ENCODE peak calls at places on chromosome 1, in seven cellular contexts. O is NCI-H1417 treated with DMSO at 0.1 percent for 48 hours, Q is NCI-H1694, E is skeletal muscle cell, W is T follicular helper cell, D is fibroblast of villous mesenchyme, H is NCI-H1105 treated with DMSO at 0.1 percent for 48 hours. K is an unnamed sample.

GRCh38 chr1:10835423-10836421 is 39.3 kb upstream of the CASZ1 start:
- DNase-seq in O (peak; percentile 85), Q (peak; percentile 56), E (no peak), W (no peak), D (peak; percentile 13), H (peak; percentile 95), K (no peak)

GRCh38 chr1:167620002-167620401 is 10.0 kb upstream of the RCSD1 start:
- DNase-seq in O (no peak), Q (no peak), E (no peak), W (no peak), D (no peak), H (no peak), K (no peak)

GRCh38 chr1:220894025-220894923 is 15.0 kb downstream of the HLX start:
- DNase-seq in O (no peak), Q (no peak), E (no peak), W (no peak), D (no peak), H (no peak), K (no peak)

GRCh38 chr1:166884971-166885370 is 8.9 kb upstream of the TADA1 start:
- DNase-seq in O (no peak), Q (no peak), E (no peak), W (no peak), D (no peak), H (no peak), K (no peak)

GRCh38 chr1:54413732-54414131 is 7.5 kb upstream of the SSBP3 start:
- DNase-seq in O (no peak), Q (no peak), E (no peak), W (no peak), D (no peak), H (no peak), K (no peak)

GRCh38 chr1:235952950-235953615 is 86.4 kb upstream of the LYST start:
- DNase-seq in O (no peak), Q (no peak), E (no peak), W (no peak), D (no peak), H (no peak), K (no peak)

GRCh38 chr1:85339089-85339488 is 62.7 kb upstream of the BCL10 start:
- DNase-seq in O (no peak), Q (no peak), E (no peak), W (no peak), D (peak; percentile 68), H (no peak), K (no peak)

GRCh38 chr1:193951989-193952388 is 765.6 kb upstream of the B3GALT2 start:
- DNase-seq in O (no peak), Q (no peak), E (no peak), W (no peak), D (no peak), H (no peak), K (no peak)

GRCh38 chr1:201655243-201655642 is 116.3 kb downstream of the NAV1 start:
- DNase-seq in O (no peak), Q (no peak), E (no peak), W (no peak), D (peak; percentile 85), H (no peak), K (no peak)

GRCh38 chr1:57576750-57577149 is 152.9 kb upstream of the DAB1 start:
- DNase-seq in O (peak; percentile 17), Q (no peak), E (no peak), W (no peak), D (no peak), H (no peak), K (no peak)

K was measured in effector CD4-positive, alpha-beta T cell.